ENCODE peak calls at places on chromosome 19, in eight cellular contexts. One of them, this sample, is unnamed.

GRCh38 chr19:45420871-45421270 is 2.8 kb downstream of the ERCC1 start:
- DNase-seq in activated CD4-positive, alpha-beta T cell treated with anti-CD3 and anti-CD28 coated beads, Interleukin-2, amount 50 U/mL, for 1 hour: no peak
- DNase-seq in NCI-H226: no peak
- DNase-seq in mesothelial cell of epicardium: no peak
- DNase-seq in stimulated activated CD8-positive, alpha-beta memory T cell treated with anti-CD3 and anti-CD28 coated beads, Interleukin-15, amount 100 ng/mL, for 24 hours: no peak
- DNase-seq in dermis microvascular lymphatic vessel endothelial cell: no peak
- DNase-seq in HL-60: no peak
- DNase-seq in activated T-helper 1 cell treated with anti-CD3 and anti-CD28 coated beads, Interleukin-12 subunit alpha, Interleukin-12 subunit beta, Interleukin-2, Interleukin-4 antibody, amounts not matched to agents 30 ng/mL and 10 ng/mL and 1 ng/mL, durations not matched to agents 14 hours and 24 hours and 36 hours: no peak
- DNase-seq in this sample: no peak

GRCh38 chr19:21101511-21102242 is 19.7 kb downstream of the ZNF714 start:
- DNase-seq in activated CD4-positive, alpha-beta T cell treated with anti-CD3 and anti-CD28 coated beads, Interleukin-2, amount 50 U/mL, for 1 hour: no peak
- DNase-seq in NCI-H226: no peak
- DNase-seq in mesothelial cell of epicardium: no peak
- DNase-seq in stimulated activated CD8-positive, alpha-beta memory T cell treated with anti-CD3 and anti-CD28 coated beads, Interleukin-15, amount 100 ng/mL, for 24 hours: no peak
- DNase-seq in dermis microvascular lymphatic vessel endothelial cell: no peak
- DNase-seq in HL-60: no peak
- DNase-seq in activated T-helper 1 cell treated with anti-CD3 and anti-CD28 coated beads, Interleukin-12 subunit alpha, Interleukin-12 subunit beta, Interleukin-2, Interleukin-4 antibody, amounts not matched to agents 30 ng/mL and 10 ng/mL and 1 ng/mL, durations not matched to agents 14 hours and 24 hours and 36 hours: no peak
- DNase-seq in this sample: no peak

GRCh38 chr19:12802267-12803106 is 618 bp downstream of the THSD8 start:
- DNase-seq in activated CD4-positive, alpha-beta T cell treated with anti-CD3 and anti-CD28 coated beads, Interleukin-2, amount 50 U/mL, for 1 hour: no peak
- DNase-seq in NCI-H226: no peak
- DNase-seq in mesothelial cell of epicardium: no peak
- DNase-seq in stimulated activated CD8-positive, alpha-beta memory T cell treated with anti-CD3 and anti-CD28 coated beads, Interleukin-15, amount 100 ng/mL, for 24 hours: no peak
- DNase-seq in dermis microvascular lymphatic vessel endothelial cell: no peak
- DNase-seq in HL-60: no peak
- DNase-seq in activated T-helper 1 cell treated with anti-CD3 and anti-CD28 coated beads, Interleukin-12 subunit alpha, Interleukin-12 subunit beta, Interleukin-2, Interleukin-4 antibody, amounts not matched to agents 30 ng/mL and 10 ng/mL and 1 ng/mL, durations not matched to agents 14 hours and 24 hours and 36 hours: no peak
- DNase-seq in this sample: no peak

GRCh38 chr19:28154077-28154476 is 1058.9 kb downstream of the UQCRFS1 start:
- DNase-seq in activated CD4-positive, alpha-beta T cell treated with anti-CD3 and anti-CD28 coated beads, Interleukin-2, amount 50 U/mL, for 1 hour: no peak
- DNase-seq in NCI-H226: no peak
- DNase-seq in mesothelial cell of epicardium: no peak
- DNase-seq in stimulated activated CD8-positive, alpha-beta memory T cell treated with anti-CD3 and anti-CD28 coated beads, Interleukin-15, amount 100 ng/mL, for 24 hours: no peak
- DNase-seq in dermis microvascular lymphatic vessel endothelial cell: no peak
- DNase-seq in HL-60: no peak
- DNase-seq in activated T-helper 1 cell treated with anti-CD3 and anti-CD28 coated beads, Interleukin-12 subunit alpha, Interleukin-12 subunit beta, Interleukin-2, Interleukin-4 antibody, amounts not matched to agents 30 ng/mL and 10 ng/mL and 1 ng/mL, durations not matched to agents 14 hours and 24 hours and 36 hours: no peak
- DNase-seq in this sample: no peak

GRCh38 chr19:36547001-36547732 is 19.1 kb upstream of the ZNF260 start:
- DNase-seq in activated CD4-positive, alpha-beta T cell treated with anti-CD3 and anti-CD28 coated beads, Interleukin-2, amount 50 U/mL, for 1 hour: no peak
- DNase-seq in NCI-H226: no peak
- DNase-seq in mesothelial cell of epicardium: no peak
- DNase-seq in stimulated activated CD8-positive, alpha-beta memory T cell treated with anti-CD3 and anti-CD28 coated beads, Interleukin-15, amount 100 ng/mL, for 24 hours: no peak
- DNase-seq in dermis microvascular lymphatic vessel endothelial cell: peak
- DNase-seq in HL-60: no peak
- DNase-seq in activated T-helper 1 cell treated with anti-CD3 and anti-CD28 coated beads, Interleukin-12 subunit alpha, Interleukin-12 subunit beta, Interleukin-2, Interleukin-4 antibody, amounts not matched to agents 30 ng/mL and 10 ng/mL and 1 ng/mL, durations not matched to agents 14 hours and 24 hours and 36 hours: no peak
- DNase-seq in this sample: no peak

GRCh38 chr19:3176715-3177501 is 1.7 kb upstream of the S1PR4 start:
- DNase-seq in activated CD4-positive, alpha-beta T cell treated with anti-CD3 and anti-CD28 coated beads, Interleukin-2, amount 50 U/mL, for 1 hour: peak
- DNase-seq in NCI-H226: peak
- DNase-seq in mesothelial cell of epicardium: no peak
- DNase-seq in stimulated activated CD8-positive, alpha-beta memory T cell treated with anti-CD3 and anti-CD28 coated beads, Interleukin-15, amount 100 ng/mL, for 24 hours: no peak
- DNase-seq in dermis microvascular lymphatic vessel endothelial cell: peak
- DNase-seq in HL-60: peak
- DNase-seq in activated T-helper 1 cell treated with anti-CD3 and anti-CD28 coated beads, Interleukin-12 subunit alpha, Interleukin-12 subunit beta, Interleukin-2, Interleukin-4 antibody, amounts not matched to agents 30 ng/mL and 10 ng/mL and 1 ng/mL, durations not matched to agents 14 hours and 24 hours and 36 hours: peak
- DNase-seq in this sample: peak

GRCh38 chr19:47296036-47296435 is 13.6 kb upstream of the C5AR1 start:
- DNase-seq in activated CD4-positive, alpha-beta T cell treated with anti-CD3 and anti-CD28 coated beads, Interleukin-2, amount 50 U/mL, for 1 hour: peak
- DNase-seq in NCI-H226: peak
- DNase-seq in mesothelial cell of epicardium: peak
- DNase-seq in stimulated activated CD8-positive, alpha-beta memory T cell treated with anti-CD3 and anti-CD28 coated beads, Interleukin-15, amount 100 ng/mL, for 24 hours: peak
- DNase-seq in dermis microvascular lymphatic vessel endothelial cell: peak
- DNase-seq in HL-60: peak
- DNase-seq in activated T-helper 1 cell treated with anti-CD3 and anti-CD28 coated beads, Interleukin-12 subunit alpha, Interleukin-12 subunit beta, Interleukin-2, Interleukin-4 antibody, amounts not matched to agents 30 ng/mL and 10 ng/mL and 1 ng/mL, durations not matched to agents 14 hours and 24 hours and 36 hours: peak
- DNase-seq in this sample: no peak

GRCh38 chr19:1221141-1221903 is 15.7 kb downstream of the STK11 start:
- DNase-seq in activated CD4-positive, alpha-beta T cell treated with anti-CD3 and anti-CD28 coated beads, Interleukin-2, amount 50 U/mL, for 1 hour: no peak
- DNase-seq in NCI-H226: no peak
- DNase-seq in mesothelial cell of epicardium: no peak
- DNase-seq in stimulated activated CD8-positive, alpha-beta memory T cell treated with anti-CD3 and anti-CD28 coated beads, Interleukin-15, amount 100 ng/mL, for 24 hours: no peak
- DNase-seq in dermis microvascular lymphatic vessel endothelial cell: peak
- DNase-seq in HL-60: no peak
- DNase-seq in activated T-helper 1 cell treated with anti-CD3 and anti-CD28 coated beads, Interleukin-12 subunit alpha, Interleukin-12 subunit beta, Interleukin-2, Interleukin-4 antibody, amounts not matched to agents 30 ng/mL and 10 ng/mL and 1 ng/mL, durations not matched to agents 14 hours and 24 hours and 36 hours: no peak
- DNase-seq in this sample: no peak

GRCh38 chr19:2584002-2584401 is 108.1 kb downstream of the GADD45B start:
- DNase-seq in activated CD4-positive, alpha-beta T cell treated with anti-CD3 and anti-CD28 coated beads, Interleukin-2, amount 50 U/mL, for 1 hour: no peak
- DNase-seq in NCI-H226: no peak
- DNase-seq in mesothelial cell of epicardium: no peak
- DNase-seq in stimulated activated CD8-positive, alpha-beta memory T cell treated with anti-CD3 and anti-CD28 coated beads, Interleukin-15, amount 100 ng/mL, for 24 hours: no peak
- DNase-seq in dermis microvascular lymphatic vessel endothelial cell: no peak
- DNase-seq in HL-60: no peak
- DNase-seq in activated T-helper 1 cell treated with anti-CD3 and anti-CD28 coated beads, Interleukin-12 subunit alpha, Interleukin-12 subunit beta, Interleukin-2, Interleukin-4 antibody, amounts not matched to agents 30 ng/mL and 10 ng/mL and 1 ng/mL, durations not matched to agents 14 hours and 24 hours and 36 hours: no peak
- DNase-seq in this sample: peak